ENCODE peak calls at places on chromosome 15, in five cellular contexts. One of them, this sample, is unnamed. For H3K36me3, the result is how much of the 10 kb centered on the place peaks cover.

GRCh38 chr15:48566669-48567068 is 78.8 kb downstream of the FBN1 start:
- DNase-seq in HCT116: no peak
- DNase-seq in neuronal stem cell: no peak
- DNase-seq in psoas muscle: no peak
- DNase-seq in kidney: no peak
- DNase-seq in this sample: peak

GRCh38 chr15:91863621-91864255 is 10.2 kb downstream of the SLCO3A1 start:
- DNase-seq in HCT116: no peak
- DNase-seq in kidney: no peak
- DNase-seq in psoas muscle: no peak
- DNase-seq in neuronal stem cell: no peak
- DNase-seq in this sample: no peak

GRCh38 chr15:77487479-77487861 is 66.8 kb downstream of the HMG20A start:
- DNase-seq in neuronal stem cell: no peak
- DNase-seq in HCT116: no peak
- DNase-seq in kidney: no peak
- DNase-seq in psoas muscle: no peak
- DNase-seq in this sample: no peak

GRCh38 chr15:69994429-69995201 is 103.1 kb downstream of the TLE3 start:
- DNase-seq in psoas muscle: no peak
- DNase-seq in neuronal stem cell: no peak
- DNase-seq in HCT116: no peak
- DNase-seq in kidney: no peak
- DNase-seq in this sample: no peak

GRCh38 chr15:53437985-53438841 is 321.2 kb downstream of the WDR72 start:
- DNase-seq in HCT116: no peak
- DNase-seq in kidney: no peak
- DNase-seq in neuronal stem cell: no peak
- DNase-seq in psoas muscle: no peak
- DNase-seq in this sample: no peak

GRCh38 chr15:62928242-62928995 is 114.1 kb upstream of the TPM1 start:
- DNase-seq in kidney: no peak
- DNase-seq in HCT116: no peak
- DNase-seq in psoas muscle: no peak
- DNase-seq in neuronal stem cell: no peak
- DNase-seq in this sample: peak

GRCh38 chr15:44713006-44713966 is 2.0 kb downstream of the B2M start:
- DNase-seq in HCT116: no peak
- DNase-seq in neuronal stem cell: no peak
- DNase-seq in psoas muscle: no peak
- DNase-seq in kidney: no peak
- DNase-seq in this sample: no peak

GRCh38 chr15:43509002-43509922 is 8.1 kb upstream of the MAP1A start:
- DNase-seq in psoas muscle: peak
- DNase-seq in neuronal stem cell: no peak
- DNase-seq in kidney: no peak
- DNase-seq in HCT116: no peak
- DNase-seq in this sample: no peak

GRCh38 chr15:58043192-58043903 is 22.2 kb downstream of the ALDH1A2 start:
- DNase-seq in neuronal stem cell: no peak
- DNase-seq in psoas muscle: peak
- DNase-seq in kidney: no peak
- DNase-seq in HCT116: peak
- DNase-seq in this sample: no peak

GRCh38 chr15:84950570-84951111 is 31.0 kb upstream of the PDE8A start:
- DNase-seq in neuronal stem cell: no peak
- DNase-seq in HCT116: no peak
- DNase-seq in psoas muscle: no peak
- DNase-seq in kidney: no peak
- DNase-seq in this sample: no peak

GRCh38 chr15:68319997-68320396 is 42.5 kb downstream of the FEM1B start:
- DNase-seq in neuronal stem cell: no peak
- DNase-seq in HCT116: no peak
- DNase-seq in kidney: peak
- DNase-seq in psoas muscle: no peak
- DNase-seq in this sample: no peak

GRCh38 chr15:44710236-44711088 is 661 bp downstream of the PATL2 start:
- DNase-seq in psoas muscle: peak
- DNase-seq in HCT116: no peak
- DNase-seq in neuronal stem cell: no peak
- DNase-seq in kidney: no peak
- DNase-seq in this sample: no peak

GRCh38 chr15:58758141-58758540 is 8.6 kb upstream of the ADAM10 start:
- DNase-seq in HCT116: no peak
- DNase-seq in psoas muscle: no peak
- DNase-seq in kidney: no peak
- DNase-seq in neuronal stem cell: no peak
- DNase-seq in this sample: no peak

GRCh38 chr15:43187544-43188155 is 2.4 kb downstream of the CCNDBP1 start:
- DNase-seq in kidney: no peak
- DNase-seq in neuronal stem cell: no peak
- DNase-seq in psoas muscle: no peak
- DNase-seq in HCT116: peak
- DNase-seq in this sample: no peak

GRCh38 chr15:47523669-47524068 is 193.6 kb upstream of the SEMA6D start:
- DNase-seq in psoas muscle: no peak
- DNase-seq in kidney: no peak
- DNase-seq in neuronal stem cell: no peak
- DNase-seq in HCT116: no peak
- DNase-seq in this sample: no peak

GRCh38 chr15:71800835-71801745 is 9.3 kb upstream of the NR2E3 start:
- DNase-seq in neuronal stem cell: peak
- DNase-seq in kidney: no peak
- DNase-seq in HCT116: peak
- DNase-seq in psoas muscle: no peak
- DNase-seq in this sample: no peak

GRCh38 chr15:74655424-74655823 is 39.8 kb downstream of the CLK3 start:
- DNase-seq in psoas muscle: no peak
- DNase-seq in HCT116: no peak
- DNase-seq in neuronal stem cell: no peak
- DNase-seq in kidney: no peak
- DNase-seq in this sample: peak

GRCh38 chr15:80093854-80094418 is 34.5 kb downstream of the ZFAND6 start:
- DNase-seq in HCT116: no peak
- DNase-seq in neuronal stem cell: no peak
- DNase-seq in psoas muscle: no peak
- DNase-seq in kidney: no peak
- DNase-seq in this sample: peak

GRCh38 chr15:97745481-97746071 is 214.9 kb upstream of the ARRDC4 start:
- DNase-seq in kidney: no peak
- DNase-seq in HCT116: no peak
- DNase-seq in psoas muscle: no peak
- DNase-seq in neuronal stem cell: no peak
- DNase-seq in this sample: no peak

GRCh38 chr15:58410353-58410752 is 21.4 kb upstream of the LIPC start:
- DNase-seq in psoas muscle: no peak
- DNase-seq in kidney: no peak
- DNase-seq in neuronal stem cell: no peak
- DNase-seq in HCT116: no peak
- DNase-seq in this sample: peak

GRCh38 chr15:99943466-99943865 is 210.2 kb upstream of the LYSMD4 start:
- DNase-seq in kidney: no peak
- DNase-seq in HCT116: no peak
- DNase-seq in neuronal stem cell: no peak
- DNase-seq in psoas muscle: no peak
- DNase-seq in this sample: no peak

GRCh38 chr15:77836116-77836798 is 203.5 kb upstream of the LINGO1 start:
- DNase-seq in kidney: peak
- DNase-seq in HCT116: peak
- DNase-seq in psoas muscle: no peak
- DNase-seq in neuronal stem cell: no peak
- DNase-seq in this sample: peak

GRCh38 chr15:65050270-65050669 is 5.1 kb downstream of the SLC51B start:
- DNase-seq in kidney: no peak
- DNase-seq in psoas muscle: no peak
- DNase-seq in neuronal stem cell: no peak
- DNase-seq in HCT116: no peak
- DNase-seq in this sample: no peak

GRCh38 chr15:71792521-71792920 is 17.8 kb upstream of the NR2E3 start:
- DNase-seq in psoas muscle: no peak
- DNase-seq in HCT116: no peak
- DNase-seq in neuronal stem cell: no peak
- DNase-seq in kidney: no peak
- DNase-seq in this sample: peak

GRCh38 chr15:70142322-70143191 is 44.8 kb upstream of the TLE3 start:
- DNase-seq in HCT116: no peak
- DNase-seq in psoas muscle: no peak
- DNase-seq in neuronal stem cell: no peak
- DNase-seq in kidney: no peak
- DNase-seq in this sample: peak

GRCh38 chr15:43469867-43470266 is 23.1 kb downstream of the TP53BP1 start:
- DNase-seq in HCT116: no peak
- DNase-seq in kidney: no peak
- DNase-seq in neuronal stem cell: no peak
- DNase-seq in psoas muscle: no peak
- DNase-seq in this sample: no peak

GRCh38 chr15:38049876-38050275 is 115.4 kb downstream of the TMCO5A start:
- DNase-seq in HCT116: no peak
- DNase-seq in psoas muscle: no peak
- DNase-seq in kidney: no peak
- DNase-seq in neuronal stem cell: no peak
- DNase-seq in this sample: no peak

GRCh38 chr15:75760689-75761435 is 48.2 kb upstream of the CSPG4 start:
- DNase-seq in HCT116: no peak
- DNase-seq in neuronal stem cell: no peak
- DNase-seq in psoas muscle: no peak
- DNase-seq in kidney: no peak
- DNase-seq in this sample: no peak

GRCh38 chr15:51799908-51800252 is 29.6 kb upstream of the TMOD3 start:
- DNase-seq in psoas muscle: no peak
- DNase-seq in HCT116: no peak
- DNase-seq in kidney: no peak
- DNase-seq in neuronal stem cell: no peak
- DNase-seq in this sample: no peak
- H3K4me3 ChIP-seq in psoas muscle: no peak
- H3K4me3 ChIP-seq in HCT116: no peak
- H3K4me3 ChIP-seq in kidney: no peak
- H3K4me3 ChIP-seq in neuronal stem cell: no peak
- H3K4me3 ChIP-seq in this sample: no peak

GRCh38 chr15:81851307-81851706 is 194.5 kb downstream of the MEX3B start:
- DNase-seq in neuronal stem cell: no peak
- DNase-seq in psoas muscle: no peak
- DNase-seq in HCT116: no peak
- DNase-seq in kidney: no peak
- DNase-seq in this sample: no peak
- H3K36me3 ChIP-seq in neuronal stem cell: under half
- H3K36me3 ChIP-seq in psoas muscle: under half
- H3K36me3 ChIP-seq in HCT116: under half
- H3K36me3 ChIP-seq in kidney: under half
- H3K36me3 ChIP-seq in this sample: under half

GRCh38 chr15:41567870-41568269 is 8.9 kb downstream of the TYRO3 start:
- DNase-seq in psoas muscle: no peak
- DNase-seq in HCT116: no peak
- DNase-seq in neuronal stem cell: peak
- DNase-seq in kidney: no peak
- DNase-seq in this sample: no peak
- H3K4me3 ChIP-seq in psoas muscle: no peak
- H3K4me3 ChIP-seq in HCT116: no peak
- H3K4me3 ChIP-seq in neuronal stem cell: no peak
- H3K4me3 ChIP-seq in kidney: no peak
- H3K4me3 ChIP-seq in this sample: no peak

GRCh38 chr15:89630974-89631901 is 24.0 kb downstream of the KIF7 start:
- DNase-seq in neuronal stem cell: no peak
- DNase-seq in HCT116: no peak
- DNase-seq in psoas muscle: no peak
- DNase-seq in kidney: peak
- DNase-seq in this sample: no peak
- H3K36me3 ChIP-seq in neuronal stem cell: half or more
- H3K36me3 ChIP-seq in HCT116: under half
- H3K36me3 ChIP-seq in psoas muscle: under half
- H3K36me3 ChIP-seq in kidney: under half
- H3K36me3 ChIP-seq in this sample: half or more

GRCh38 chr15:31469801-31470545 is 143.3 kb downstream of the KLF13 start:
- DNase-seq in neuronal stem cell: no peak
- DNase-seq in HCT116: no peak
- DNase-seq in kidney: no peak
- DNase-seq in psoas muscle: no peak
- DNase-seq in this sample: no peak
- H3K4me3 ChIP-seq in neuronal stem cell: no peak
- H3K4me3 ChIP-seq in HCT116: no peak
- H3K4me3 ChIP-seq in kidney: no peak
- H3K4me3 ChIP-seq in psoas muscle: no peak
- H3K4me3 ChIP-seq in this sample: no peak

GRCh38 chr15:29701151-29701550 is 121.1 kb downstream of the TJP1 start:
- DNase-seq in psoas muscle: no peak
- DNase-seq in neuronal stem cell: no peak
- DNase-seq in HCT116: no peak
- DNase-seq in kidney: no peak
- DNase-seq in this sample: no peak

GRCh38 chr15:29700296-29700695 is 122.0 kb downstream of the TJP1 start:
- DNase-seq in psoas muscle: no peak
- DNase-seq in HCT116: no peak
- DNase-seq in neuronal stem cell: no peak
- DNase-seq in kidney: no peak
- DNase-seq in this sample: no peak

GRCh38 chr15:29696950-29697738 is 125.1 kb downstream of the TJP1 start:
- DNase-seq in neuronal stem cell: no peak
- DNase-seq in kidney: no peak
- DNase-seq in HCT116: no peak
- DNase-seq in psoas muscle: no peak
- DNase-seq in this sample: no peak

GRCh38 chr15:29698030-29698701 is 124.1 kb downstream of the TJP1 start:
- DNase-seq in neuronal stem cell: no peak
- DNase-seq in psoas muscle: no peak
- DNase-seq in kidney: no peak
- DNase-seq in HCT116: peak
- DNase-seq in this sample: no peak

GRCh38 chr15:29699791-29700190 is 122.5 kb downstream of the TJP1 start:
- DNase-seq in HCT116: no peak
- DNase-seq in neuronal stem cell: no peak
- DNase-seq in kidney: peak
- DNase-seq in psoas muscle: no peak
- DNase-seq in this sample: no peak
- H3K36me3 ChIP-seq in HCT116: under half
- H3K36me3 ChIP-seq in neuronal stem cell: half or more
- H3K36me3 ChIP-seq in kidney: under half
- H3K36me3 ChIP-seq in psoas muscle: under half
- H3K36me3 ChIP-seq in this sample: half or more

GRCh38 chr15:78943692-78944091 is 1.2 kb downstream of the CTSH start:
- DNase-seq in psoas muscle: no peak
- DNase-seq in HCT116: no peak
- DNase-seq in kidney: no peak
- DNase-seq in neuronal stem cell: no peak
- DNase-seq in this sample: no peak
- H3K4me3 ChIP-seq in psoas muscle: peak
- H3K4me3 ChIP-seq in HCT116: no peak
- H3K4me3 ChIP-seq in kidney: peak
- H3K4me3 ChIP-seq in neuronal stem cell: no peak
- H3K4me3 ChIP-seq in this sample: no peak

This sample was measured in MG63.